ENCODE peak calls at places on chromosomes 12 and 14, in six cellular contexts. O is NCI-H460; E is stimulated activated CD8-positive, alpha-beta memory T cell treated with anti-CD3 and anti-CD28 coated beads, Interleukin-15, amount 100 ng/mL, for 1 hour; B is neuronal stem cell; T is LoVo; K is progenitor cell of endocrine pancreas. M is an unnamed sample.

GRCh38 chr14:29243355-29243754 is 476.8 kb downstream of the FOXG1 start:
- DNase-seq in O (no peak), E (no peak), B (no peak), T (no peak), K (no peak), M (no peak)

GRCh38 chr14:50740858-50741257 is 72.8 kb upstream of the SAV1 start:
- DNase-seq in O (no peak), E (no peak), B (no peak), T (no peak), K (no peak), M (no peak)

GRCh38 chr14:69587389-69587788 is 12.7 kb upstream of the CCDC177 start:
- DNase-seq in O (no peak), E (no peak), B (no peak), T (no peak), K (no peak), M (no peak)

GRCh38 chr14:21467620-21468019 is 9.1 kb downstream of the RAB2B start:
- DNase-seq in O (no peak), E (no peak), B (no peak), T (no peak), K (no peak), M (no peak)

GRCh38 chr12:45329238-45329637 is 113.3 kb downstream of the ANO6 start:
- DNase-seq in O (no peak), E (no peak), B (no peak), T (no peak), K (no peak), M (no peak)

GRCh38 chr14:77041837-77042557 is 13.5 kb upstream of the IRF2BPL start:
- DNase-seq in O (no peak), E (no peak), B (no peak), T (no peak), K (no peak), M (no peak)

GRCh38 chr14:65972891-65973290 is 513.3 kb upstream of the CCDC196 start:
- DNase-seq in O (no peak), E (no peak), B (no peak), T (no peak), K (no peak), M (no peak)

GRCh38 chr12:61538951-61539350 is 721.3 kb upstream of the USP15 start:
- DNase-seq in O (peak), E (no peak), B (no peak), T (no peak), K (no peak), M (no peak)

GRCh38 chr14:30896435-30896834 is 22.1 kb downstream of the COCH start:
- DNase-seq in O (no peak), E (no peak), B (no peak), T (no peak), K (no peak), M (no peak)

GRCh38 chr12:76310110-76310509 is 38.1 kb downstream of the BBS10 start:
- DNase-seq in O (no peak), E (no peak), B (no peak), T (peak), K (no peak), M (no peak)

GRCh38 chr12:130764475-130765185 is 48.5 kb upstream of the RIMBP2 start:
- DNase-seq in O (peak), E (no peak), B (no peak), T (peak), K (no peak), M (peak)

GRCh38 chr14:35940291-35940690 is 114.2 kb downstream of the BRMS1L start:
- DNase-seq in O (no peak), E (no peak), B (no peak), T (no peak), K (no peak), M (no peak)

GRCh38 chr14:61260939-61261776 is 20.0 kb downstream of the TMEM30B start:
- DNase-seq in O (peak), E (no peak), B (no peak), T (no peak), K (no peak), M (no peak)

GRCh38 chr12:11707535-11707934 is 58.1 kb downstream of the ETV6 start:
- DNase-seq in O (no peak), E (no peak), B (no peak), T (no peak), K (no peak), M (no peak)

GRCh38 chr14:77542349-77543239 is 44.0 kb upstream of the ISM2 start:
- DNase-seq in O (no peak), E (no peak), B (no peak), T (no peak), K (no peak), M (no peak)

GRCh38 chr12:42299392-42300308 is 26.2 kb downstream of the ZCRB1 start:
- DNase-seq in O (no peak), E (no peak), B (no peak), T (no peak), K (no peak), M (no peak)

GRCh38 chr12:116171549-116171948 is 105.9 kb downstream of the MED13L start:
- DNase-seq in O (no peak), E (no peak), B (no peak), T (no peak), K (no peak), M (no peak)

GRCh38 chr12:120292411-120292660 is 633 bp upstream of the RNU4-2 start:
- DNase-seq in O (no peak), E (no peak), B (no peak), T (no peak), K (peak), M (no peak)

GRCh38 chr12:53218551-53219114 is 11.6 kb upstream of the ITGB7 start:
- DNase-seq in O (no peak), E (no peak), B (no peak), T (no peak), K (no peak), M (no peak)

GRCh38 chr12:127351481-127352010 is 915.4 kb upstream of the TMEM132C start:
- DNase-seq in O (no peak), E (no peak), B (no peak), T (no peak), K (no peak), M (no peak)

GRCh38 chr14:29799718-29800117 is 127.9 kb downstream of the PRKD1 start:
- DNase-seq in O (no peak), E (no peak), B (no peak), T (no peak), K (no peak), M (no peak)

GRCh38 chr14:93011650-93012317 is 88.8 kb downstream of the CHGA start:
- DNase-seq in O (no peak), E (no peak), B (no peak), T (no peak), K (no peak), M (no peak)

GRCh38 chr14:30223385-30223785 is 295.7 kb upstream of the PRKD1 start:
- DNase-seq in O (peak), E (no peak), B (no peak), T (peak), K (no peak), M (no peak)

GRCh38 chr14:49966304-49966809 is 73.5 kb downstream of the ARF6 start:
- DNase-seq in O (no peak), E (no peak), B (no peak), T (peak), K (peak), M (no peak)

M was measured in glutamatergic neuron.